ENCODE peak calls at places on chromosomes 5 and 9, in five cellular contexts. One of them, this sample, is unnamed.

GRCh38 chr5:5323551-5323950 is 98.9 kb upstream of the ICE1 start:
- DNase-seq in SJSA1: no peak
- DNase-seq in NCI-H524 treated with DMSO at 0.1 percent for 48 hours: no peak
- DNase-seq in NCI-H2081: no peak
- DNase-seq in stimulated activated effector memory CD8-positive, alpha-beta T cell treated with anti-CD3 and anti-CD28 coated beads, Interleukin-12 subunit alpha, Interleukin-12 subunit beta, amount 100 ng/mL, for 72 hours: no peak
- DNase-seq in this sample: no peak

GRCh38 chr5:176830422-176831025 is 20.2 kb downstream of the UNC5A start:
- DNase-seq in NCI-H524 treated with DMSO at 0.1 percent for 48 hours: no peak
- DNase-seq in NCI-H2081: no peak
- DNase-seq in stimulated activated effector memory CD8-positive, alpha-beta T cell treated with anti-CD3 and anti-CD28 coated beads, Interleukin-12 subunit alpha, Interleukin-12 subunit beta, amount 100 ng/mL, for 72 hours: no peak
- DNase-seq in SJSA1: no peak
- DNase-seq in this sample: no peak

GRCh38 chr5:149238540-149238939 is 33.1 kb upstream of the AFAP1L1 start:
- DNase-seq in NCI-H2081: no peak
- DNase-seq in SJSA1: no peak
- DNase-seq in NCI-H524 treated with DMSO at 0.1 percent for 48 hours: no peak
- DNase-seq in stimulated activated effector memory CD8-positive, alpha-beta T cell treated with anti-CD3 and anti-CD28 coated beads, Interleukin-12 subunit alpha, Interleukin-12 subunit beta, amount 100 ng/mL, for 72 hours: no peak
- DNase-seq in this sample: no peak

GRCh38 chr5:99911971-99912370 is 623.2 kb upstream of the FAM174A start:
- DNase-seq in SJSA1: no peak
- DNase-seq in NCI-H2081: no peak
- DNase-seq in NCI-H524 treated with DMSO at 0.1 percent for 48 hours: no peak
- DNase-seq in stimulated activated effector memory CD8-positive, alpha-beta T cell treated with anti-CD3 and anti-CD28 coated beads, Interleukin-12 subunit alpha, Interleukin-12 subunit beta, amount 100 ng/mL, for 72 hours: no peak
- DNase-seq in this sample: no peak

GRCh38 chr5:109819878-109820277 is 130.2 kb downstream of the MAN2A1 start:
- DNase-seq in SJSA1: no peak
- DNase-seq in NCI-H2081: no peak
- DNase-seq in stimulated activated effector memory CD8-positive, alpha-beta T cell treated with anti-CD3 and anti-CD28 coated beads, Interleukin-12 subunit alpha, Interleukin-12 subunit beta, amount 100 ng/mL, for 72 hours: no peak
- DNase-seq in NCI-H524 treated with DMSO at 0.1 percent for 48 hours: no peak
- DNase-seq in this sample: no peak

GRCh38 chr5:132110930-132111329 is 37.3 kb downstream of the CSF2 start:
- DNase-seq in NCI-H2081: no peak
- DNase-seq in SJSA1: no peak
- DNase-seq in stimulated activated effector memory CD8-positive, alpha-beta T cell treated with anti-CD3 and anti-CD28 coated beads, Interleukin-12 subunit alpha, Interleukin-12 subunit beta, amount 100 ng/mL, for 72 hours: no peak
- DNase-seq in NCI-H524 treated with DMSO at 0.1 percent for 48 hours: no peak
- DNase-seq in this sample: no peak

GRCh38 chr9:126464694-126465441 is 138.2 kb downstream of the MVB12B start:
- DNase-seq in NCI-H524 treated with DMSO at 0.1 percent for 48 hours: no peak
- DNase-seq in stimulated activated effector memory CD8-positive, alpha-beta T cell treated with anti-CD3 and anti-CD28 coated beads, Interleukin-12 subunit alpha, Interleukin-12 subunit beta, amount 100 ng/mL, for 72 hours: no peak
- DNase-seq in SJSA1: no peak
- DNase-seq in NCI-H2081: no peak
- DNase-seq in this sample: no peak

GRCh38 chr5:143309661-143310431 is 93.6 kb downstream of the NR3C1 start:
- DNase-seq in NCI-H2081: no peak
- DNase-seq in NCI-H524 treated with DMSO at 0.1 percent for 48 hours: no peak
- DNase-seq in stimulated activated effector memory CD8-positive, alpha-beta T cell treated with anti-CD3 and anti-CD28 coated beads, Interleukin-12 subunit alpha, Interleukin-12 subunit beta, amount 100 ng/mL, for 72 hours: no peak
- DNase-seq in SJSA1: no peak
- DNase-seq in this sample: no peak

GRCh38 chr5:77140350-77140749 is 53.3 kb upstream of the ZBED3 start:
- DNase-seq in NCI-H524 treated with DMSO at 0.1 percent for 48 hours: no peak
- DNase-seq in stimulated activated effector memory CD8-positive, alpha-beta T cell treated with anti-CD3 and anti-CD28 coated beads, Interleukin-12 subunit alpha, Interleukin-12 subunit beta, amount 100 ng/mL, for 72 hours: no peak
- DNase-seq in SJSA1: no peak
- DNase-seq in NCI-H2081: no peak
- DNase-seq in this sample: no peak

GRCh38 chr9:95670122-95670521 is 153.4 kb upstream of the PTCH1 start:
- DNase-seq in NCI-H524 treated with DMSO at 0.1 percent for 48 hours: peak; percentile 80
- DNase-seq in NCI-H2081: no peak
- DNase-seq in stimulated activated effector memory CD8-positive, alpha-beta T cell treated with anti-CD3 and anti-CD28 coated beads, Interleukin-12 subunit alpha, Interleukin-12 subunit beta, amount 100 ng/mL, for 72 hours: no peak
- DNase-seq in SJSA1: no peak
- DNase-seq in this sample: no peak

GRCh38 chr9:36325081-36325828 is 67.0 kb upstream of the GNE start:
- DNase-seq in stimulated activated effector memory CD8-positive, alpha-beta T cell treated with anti-CD3 and anti-CD28 coated beads, Interleukin-12 subunit alpha, Interleukin-12 subunit beta, amount 100 ng/mL, for 72 hours: no peak
- DNase-seq in NCI-H524 treated with DMSO at 0.1 percent for 48 hours: no peak
- DNase-seq in SJSA1: no peak
- DNase-seq in NCI-H2081: no peak
- DNase-seq in this sample: no peak

GRCh38 chr9:138015021-138015829 is 137.6 kb downstream of the CACNA1B start:
- DNase-seq in NCI-H524 treated with DMSO at 0.1 percent for 48 hours: no peak
- DNase-seq in NCI-H2081: no peak
- DNase-seq in SJSA1: no peak
- DNase-seq in stimulated activated effector memory CD8-positive, alpha-beta T cell treated with anti-CD3 and anti-CD28 coated beads, Interleukin-12 subunit alpha, Interleukin-12 subunit beta, amount 100 ng/mL, for 72 hours: no peak
- DNase-seq in this sample: no peak

GRCh38 chr9:138098908-138099791 is 221.6 kb downstream of the CACNA1B start:
- DNase-seq in SJSA1: no peak
- DNase-seq in NCI-H2081: no peak
- DNase-seq in stimulated activated effector memory CD8-positive, alpha-beta T cell treated with anti-CD3 and anti-CD28 coated beads, Interleukin-12 subunit alpha, Interleukin-12 subunit beta, amount 100 ng/mL, for 72 hours: no peak
- DNase-seq in NCI-H524 treated with DMSO at 0.1 percent for 48 hours: no peak
- DNase-seq in this sample: no peak

GRCh38 chr5:167463939-167464338 is 827.5 kb upstream of the WWC1 start:
- DNase-seq in stimulated activated effector memory CD8-positive, alpha-beta T cell treated with anti-CD3 and anti-CD28 coated beads, Interleukin-12 subunit alpha, Interleukin-12 subunit beta, amount 100 ng/mL, for 72 hours: no peak
- DNase-seq in NCI-H524 treated with DMSO at 0.1 percent for 48 hours: no peak
- DNase-seq in SJSA1: no peak
- DNase-seq in NCI-H2081: no peak
- DNase-seq in this sample: no peak

GRCh38 chr5:141934099-141934844 is 10.6 kb downstream of the DELE1 start:
- DNase-seq in SJSA1: no peak
- DNase-seq in NCI-H2081: peak; percentile 72
- DNase-seq in stimulated activated effector memory CD8-positive, alpha-beta T cell treated with anti-CD3 and anti-CD28 coated beads, Interleukin-12 subunit alpha, Interleukin-12 subunit beta, amount 100 ng/mL, for 72 hours: no peak
- DNase-seq in NCI-H524 treated with DMSO at 0.1 percent for 48 hours: no peak
- DNase-seq in this sample: no peak

GRCh38 chr5:138573223-138573622 is 2.0 kb downstream of the HSPA9 start:
- DNase-seq in NCI-H2081: no peak
- DNase-seq in NCI-H524 treated with DMSO at 0.1 percent for 48 hours: no peak
- DNase-seq in SJSA1: no peak
- DNase-seq in stimulated activated effector memory CD8-positive, alpha-beta T cell treated with anti-CD3 and anti-CD28 coated beads, Interleukin-12 subunit alpha, Interleukin-12 subunit beta, amount 100 ng/mL, for 72 hours: no peak
- DNase-seq in this sample: no peak